ENCODE peak calls at places on chromosomes 6 and 20, in six cellular contexts. B, U, S, E, I and J are unnamed samples.
A peak's percentile ranks its signal among the peaks of the same experiment; 100 is the strongest.

GRCh38 chr20:11248691-11249178 is 574.9 kb upstream of the JAG1 start:
- DNase-seq in B (no peak), U (no peak), S (no peak), E (no peak), I (no peak), J (no peak)

GRCh38 chr6:89582669-89583325 is 55.8 kb downstream of the LYRM2 start:
- DNase-seq in B (no peak), U (peak; percentile 5), S (no peak), E (no peak), I (no peak), J (no peak)

GRCh38 chr20:17676378-17676759 is 5.7 kb downstream of the RRBP1 start:
- DNase-seq in B (no peak), U (no peak), S (no peak), E (no peak), I (no peak), J (no peak)

GRCh38 chr6:150915868-150916267 is 50.4 kb downstream of the MTHFD1L start:
- DNase-seq in B (peak; percentile 78), U (peak; percentile 93), S (peak; percentile 74), E (no peak), I (peak; percentile 67), J (no peak)

GRCh38 chr6:138970856-138971425 is 17.1 kb downstream of the REPS1 start:
- DNase-seq in B (peak; percentile 89), U (peak; percentile 99), S (peak; percentile 93), E (no peak), I (peak; percentile 97), J (no peak)

GRCh38 chr20:24206995-24207394 is 218.4 kb upstream of the GGTLC1 start:
- DNase-seq in B (peak; percentile 6), U (no peak), S (peak; percentile 30), E (no peak), I (no peak), J (no peak)

GRCh38 chr20:44938637-44939036 is 21.6 kb downstream of the TOMM34 start:
- DNase-seq in B (peak; percentile 7), U (peak; percentile 6), S (no peak), E (no peak), I (no peak), J (no peak)

GRCh38 chr6:46325561-46326525 is 155.1 kb upstream of the ENPP5 start:
- DNase-seq in B (peak; percentile 21), U (peak; percentile 91), S (peak; percentile 79), E (no peak), I (peak; percentile 78), J (no peak)

GRCh38 chr6:17601389-17601703 is 1.2 kb downstream of the FAM8A1 start:
- DNase-seq in B (peak; percentile 5), U (peak; percentile 3), S (peak; percentile 11), E (no peak), I (no peak), J (no peak)

GRCh38 chr6:136696238-136696637 is 96.0 kb downstream of the MAP3K5 start:
- DNase-seq in B (peak; percentile 27), U (peak; percentile 56), S (peak; percentile 61), E (no peak), I (peak; percentile 12), J (no peak)

GRCh38 chr6:126947070-126947469 is 171.4 kb upstream of the RSPO3 start:
- DNase-seq in B (peak; percentile 16), U (peak; percentile 50), S (peak; percentile 42), E (peak; percentile 92), I (peak; percentile 33), J (no peak)

GRCh38 chr6:148746363-148747144 is at the start of gene UST:
- DNase-seq in B (peak; percentile 97), U (peak; percentile 95), S (peak; percentile 96), E (peak; percentile 95), I (peak; percentile 96), J (peak; percentile 87)

GRCh38 chr20:32484221-32485125 is 100.7 kb downstream of the NOL4L start:
- DNase-seq in B (peak; percentile 29), U (no peak), S (peak; percentile 33), E (peak; percentile 85), I (no peak), J (peak; percentile 6)

GRCh38 chr6:48714286-48715049 is 603.5 kb upstream of the PTCHD4 start:
- DNase-seq in B (no peak), U (no peak), S (no peak), E (no peak), I (no peak), J (no peak)

GRCh38 chr6:110415297-110415916 is at the start of gene DDO:
- DNase-seq in B (peak; percentile 34), U (peak; percentile 56), S (no peak), E (peak; percentile 90), I (no peak), J (peak; percentile 74)

GRCh38 chr6:170270984-170271593 is 19.8 kb downstream of the DLL1 start:
- DNase-seq in B (no peak), U (no peak), S (no peak), E (peak; percentile 77), I (no peak), J (no peak)